ENCODE peak calls at places on chromosomes 6 and 20, in eight cellular contexts. J, X, G, R, W, D, Y and B are unnamed samples.

GRCh38 chr6:135909737-135910387 is 58.4 kb downstream of the PDE7B start:
- DNase-seq in R (peak), D (no peak), G (no peak), X (peak), Y (peak), J (peak), W (peak), B (no peak)

GRCh38 chr6:139473731-139474130 is 99.3 kb upstream of the CITED2 start:
- DNase-seq in D (no peak), W (no peak), Y (no peak), J (peak), X (no peak), G (no peak), R (no peak), B (no peak)

GRCh38 chr20:63574156-63574828 is at the start of gene HELZ2:
- DNase-seq in R (peak), J (peak), G (no peak), D (no peak), W (peak), X (peak), Y (peak), B (peak)

GRCh38 chr6:6911391-6911790 is 196.4 kb upstream of the RREB1 start:
- DNase-seq in D (no peak), R (no peak), W (no peak), G (no peak), J (no peak), Y (no peak), X (no peak), B (no peak)

GRCh38 chr6:130240232-130240631 is 17.5 kb upstream of the SAMD3 start:
- DNase-seq in Y (no peak), W (no peak), X (no peak), R (no peak), D (no peak), G (no peak), J (peak), B (no peak)

GRCh38 chr6:93183513-93183912 is 235.8 kb downstream of the EPHA7 start:
- DNase-seq in G (no peak), J (no peak), Y (no peak), W (no peak), D (no peak), X (no peak), R (no peak), B (no peak)

GRCh38 chr6:79717989-79718388 is 86.9 kb downstream of the SH3BGRL2 start:
- DNase-seq in W (no peak), G (no peak), D (no peak), X (no peak), J (no peak), Y (no peak), R (no peak), B (no peak)

GRCh38 chr6:38638941-38639497 is 710 bp downstream of the BTBD9 start:
- DNase-seq in X (peak), R (peak), J (peak), W (peak), Y (peak), G (peak), D (peak), B (peak)

GRCh38 chr6:112398686-112399085 is 51.6 kb downstream of the RFPL4B start:
- DNase-seq in D (no peak), W (no peak), X (no peak), R (no peak), J (no peak), Y (no peak), G (no peak), B (no peak)

GRCh38 chr6:37988696-37989095 is 169.2 kb downstream of the ZFAND3 start:
- DNase-seq in W (no peak), J (no peak), R (no peak), Y (no peak), D (no peak), X (no peak), G (no peak), B (no peak)

GRCh38 chr6:17484201-17484606 is 90.8 kb downstream of the CAP2 start:
- DNase-seq in Y (no peak), R (no peak), W (no peak), X (no peak), G (no peak), D (no peak), J (peak), B (no peak)

GRCh38 chr6:149482542-149483261 is 2.1 kb downstream of the ZC3H12D start:
- DNase-seq in G (no peak), D (no peak), R (no peak), X (no peak), W (peak), Y (peak), J (no peak), B (no peak)

GRCh38 chr20:2955257-2955950 is 82.1 kb downstream of the PTPRA start:
- DNase-seq in G (no peak), X (no peak), W (no peak), D (no peak), R (no peak), J (no peak), Y (no peak), B (no peak)

GRCh38 chr20:41173161-41173721 is 35.9 kb downstream of the PLCG1 start:
- DNase-seq in Y (peak), D (peak), G (peak), J (peak), X (peak), R (peak), W (peak), B (peak)

GRCh38 chr20:24825591-24825990 is 123.5 kb upstream of the CST7 start:
- DNase-seq in J (no peak), G (no peak), D (no peak), W (no peak), X (no peak), R (no peak), Y (no peak), B (no peak)

GRCh38 chr20:53399592-53400335 is 193.9 kb downstream of the ZNF217 start:
- DNase-seq in Y (no peak), G (no peak), R (no peak), W (no peak), X (no peak), J (no peak), D (no peak), B (no peak)

GRCh38 chr6:156816505-156816904 is 39.3 kb downstream of the ARID1B start:
- DNase-seq in R (no peak), Y (no peak), X (no peak), G (no peak), J (peak), W (no peak), D (no peak), B (no peak)

GRCh38 chr6:146087386-146087785 is 58.5 kb downstream of the GRM1 start:
- DNase-seq in Y (no peak), X (no peak), D (no peak), W (no peak), R (no peak), J (no peak), G (no peak), B (no peak)

GRCh38 chr6:150198532-150198931 is 55.7 kb downstream of the PPP1R14C start:
- DNase-seq in R (no peak), J (no peak), G (no peak), D (no peak), X (no peak), Y (no peak), W (no peak), B (no peak)

GRCh38 chr6:10424005-10424404 is 9.1 kb upstream of the TFAP2A start:
- DNase-seq in J (no peak), R (no peak), X (no peak), W (no peak), D (no peak), G (no peak), Y (no peak), B (no peak)

GRCh38 chr20:22690616-22691179 is 106.3 kb upstream of the FOXA2 start:
- DNase-seq in Y (no peak), W (no peak), J (no peak), X (no peak), D (no peak), G (no peak), R (no peak), B (no peak)

GRCh38 chr6:24004062-24004461 is 122.0 kb upstream of the NRSN1 start:
- DNase-seq in X (no peak), D (no peak), J (peak), Y (no peak), R (no peak), W (no peak), G (no peak), B (no peak)

GRCh38 chr6:17115251-17116089 is 13.6 kb downstream of the STMND1 start:
- DNase-seq in X (no peak), G (no peak), D (no peak), W (no peak), J (peak), R (peak), Y (no peak), B (no peak)

GRCh38 chr6:164151161-164151728 is 736.7 kb downstream of the QKI start:
- DNase-seq in X (no peak), G (no peak), J (no peak), D (peak), Y (no peak), W (no peak), R (no peak), B (peak)

GRCh38 chr6:137145421-137145820 is 28.0 kb downstream of the IL22RA2 start:
- DNase-seq in D (no peak), R (no peak), X (no peak), W (no peak), Y (no peak), J (no peak), G (no peak), B (no peak)

GRCh38 chr20:6501061-6501460 is 266.4 kb upstream of the BMP2 start:
- DNase-seq in W (no peak), X (no peak), D (no peak), Y (no peak), J (peak), G (no peak), R (peak), B (no peak)

GRCh38 chr6:78911218-78911617 is 43.9 kb downstream of the IRAK1BP1 start:
- DNase-seq in R (no peak), J (no peak), D (no peak), G (no peak), W (no peak), X (no peak), Y (no peak), B (no peak)

GRCh38 chr6:82785206-82785605 is 280.4 kb downstream of the UBE3D start:
- DNase-seq in Y (no peak), J (no peak), X (no peak), R (no peak), G (no peak), D (no peak), W (no peak), B (no peak)

GRCh38 chr6:158024566-158025297 is 43.1 kb downstream of the SYNJ2 start:
- DNase-seq in J (peak), Y (no peak), X (no peak), W (no peak), D (no peak), R (no peak), G (no peak), B (no peak)

GRCh38 chr6:152232494-152233151 is 404.5 kb downstream of the SYNE1 start:
- DNase-seq in X (no peak), D (no peak), W (peak), G (no peak), Y (peak), J (peak), R (no peak), B (no peak)

GRCh38 chr6:151723152-151723551 is 84.3 kb upstream of the ESR1 start:
- DNase-seq in R (no peak), G (no peak), W (peak), Y (peak), J (no peak), D (no peak), X (peak), B (no peak)

GRCh38 chr6:3438190-3439167 is 18.4 kb downstream of the SLC22A23 start:
- DNase-seq in W (no peak), X (no peak), J (peak), D (no peak), R (no peak), Y (no peak), G (no peak), B (no peak)

GRCh38 chr6:144990768-144991167 is 705.6 kb downstream of the UTRN start:
- DNase-seq in D (no peak), Y (no peak), G (no peak), X (no peak), R (no peak), J (no peak), W (no peak), B (no peak)

GRCh38 chr6:69907981-69908498 is 41.7 kb downstream of the COL19A1 start:
- DNase-seq in R (no peak), W (no peak), G (no peak), D (no peak), Y (no peak), J (peak), X (no peak), B (no peak)

GRCh38 chr6:167951781-167952511 is 45.5 kb upstream of the KIF25 start:
- DNase-seq in W (no peak), R (peak), J (no peak), Y (no peak), G (no peak), X (no peak), D (no peak), B (no peak)

GRCh38 chr6:90887764-90888163 is 300.9 kb upstream of the MAP3K7 start:
- DNase-seq in J (no peak), G (no peak), W (no peak), R (no peak), D (no peak), X (no peak), Y (no peak), B (no peak)